ENCODE peak calls at places on chromosomes 12 and 14, in ten cellular contexts. L is erythroblast, B is vagina, V is fibroblast of the aortic adventitia, W is left cardiac atrium, O is SHP77, S is GM19239, D is neuronal stem cell, T is left colon, K is progenitor cell of endocrine pancreas. M is an unnamed sample.

GRCh38 chr12:127297327-127297726 is 969.6 kb upstream of the TMEM132C start:
- DNase-seq in T (no peak), S (no peak), D (no peak), W (no peak), O (no peak), L (no peak), V (no peak), K (no peak), B (peak; percentile 60), M (no peak)

GRCh38 chr14:67056684-67057083 is 132.6 kb upstream of the GARIN2 start:
- DNase-seq in V (no peak), D (no peak), B (no peak), K (no peak), O (no peak), T (no peak), L (no peak), S (no peak), W (no peak), M (no peak)

GRCh38 chr14:50308363-50308762 is 3.7 kb downstream of the L2HGDH start:
- DNase-seq in V (no peak), T (no peak), D (no peak), O (no peak), B (no peak), K (no peak), S (no peak), L (peak; percentile 21), W (no peak), M (no peak)

GRCh38 chr14:22432348-22432976 is 156.6 kb downstream of the DAD1 start:
- DNase-seq in V (peak; percentile 95), K (no peak), D (no peak), W (no peak), O (no peak), T (peak; percentile 48), B (no peak), L (peak; percentile 62), S (no peak), M (no peak)

GRCh38 chr14:50725761-50726160 is 57.7 kb upstream of the SAV1 start:
- DNase-seq in O (no peak), K (no peak), V (no peak), W (no peak), T (no peak), D (no peak), B (no peak), L (no peak), S (no peak), M (no peak)

GRCh38 chr12:51889216-51890134 is 1.6 kb downstream of the ANKRD33 start:
- DNase-seq in D (no peak), O (no peak), V (no peak), S (no peak), L (peak; percentile 10), K (no peak), B (no peak), W (peak; percentile 18), T (no peak), M (no peak)

GRCh38 chr14:77674931-77675330 is 32.9 kb downstream of the ALKBH1 start:
- DNase-seq in D (no peak), S (no peak), L (no peak), T (peak; percentile 79), W (no peak), O (no peak), B (no peak), K (no peak), V (no peak), M (no peak)

GRCh38 chr14:87896393-87897380 is 96.3 kb downstream of the GALC start:
- DNase-seq in T (no peak), D (peak; percentile 59), B (no peak), W (no peak), S (peak; percentile 15), O (peak; percentile 4), L (peak; percentile 65), V (peak; percentile 80), K (no peak), M (no peak)

GRCh38 chr12:64104376-64104775 is 117.7 kb downstream of the KICS2 start:
- DNase-seq in O (peak; percentile 72), K (no peak), T (peak; percentile 46), L (no peak), D (no peak), W (no peak), B (no peak), S (no peak), V (no peak), M (no peak)

GRCh38 chr12:113259499-113259953 is 38.3 kb downstream of the TPCN1 start:
- DNase-seq in S (no peak), V (peak; percentile 83), O (peak; percentile 62), B (peak; percentile 94), T (peak; percentile 76), L (peak; percentile 20), W (peak; percentile 81), D (no peak), K (no peak), M (peak; percentile 63)

GRCh38 chr14:85528882-85529585 is 910 bp upstream of the FLRT2 start:
- DNase-seq in T (no peak), O (no peak), B (no peak), S (no peak), L (peak; percentile 16), K (no peak), W (no peak), V (peak; percentile 84), D (peak; percentile 35), M (peak; percentile 13)

GRCh38 chr12:59151243-59151642 is 230.9 kb upstream of the LRIG3 start:
- DNase-seq in W (no peak), S (no peak), T (no peak), L (no peak), V (peak; percentile 56), B (no peak), K (no peak), O (no peak), D (no peak), M (no peak)

GRCh38 chr12:32107376-32108267 is 975 bp downstream of the BICD1 start:
- DNase-seq in V (peak; percentile 65), D (peak; percentile 26), K (peak; percentile 16), W (no peak), T (no peak), B (no peak), S (no peak), L (peak; percentile 46), O (peak; percentile 7), M (no peak)

GRCh38 chr12:2115101-2115845 is 62.5 kb downstream of the CACNA1C start:
- DNase-seq in O (no peak), B (no peak), D (no peak), K (no peak), W (no peak), L (no peak), V (no peak), S (no peak), T (no peak), M (no peak)

GRCh38 chr12:57089259-57090245 is 638 bp downstream of the NAB2 start:
- DNase-seq in B (no peak), K (no peak), O (peak; percentile 14), W (peak; percentile 90), V (peak; percentile 69), S (no peak), D (no peak), T (peak; percentile 80), L (peak; percentile 59), M (peak; percentile 88)

GRCh38 chr14:64407329-64407728 is 19.2 kb downstream of the MTHFD1 start:
- DNase-seq in B (no peak), L (peak; percentile 27), D (no peak), O (no peak), W (no peak), V (no peak), K (no peak), S (no peak), T (no peak), M (no peak)

GRCh38 chr12:63916561-63917476 is 72.3 kb downstream of the SRGAP1 start:
- DNase-seq in K (no peak), D (no peak), B (no peak), L (no peak), T (no peak), W (no peak), S (no peak), O (no peak), V (peak; percentile 48), M (no peak)

GRCh38 chr12:83106873-83107272 is 420.2 kb downstream of the TMTC2 start:
- DNase-seq in W (no peak), V (no peak), T (no peak), K (no peak), B (no peak), L (no peak), D (no peak), O (no peak), S (no peak), M (no peak)

GRCh38 chr14:23066368-23066767 is 9.0 kb upstream of the CDH24 start:
- DNase-seq in L (no peak), D (no peak), K (no peak), B (no peak), T (no peak), S (no peak), V (no peak), W (no peak), O (no peak), M (no peak)

GRCh38 chr12:104974626-104975290 is 11.4 kb upstream of the NOPCHAP1 start:
- DNase-seq in T (no peak), W (no peak), K (no peak), V (peak; percentile 37), O (no peak), L (no peak), B (no peak), S (peak; percentile 37), D (no peak), M (no peak)

GRCh38 chr12:111692575-111693210 is 6.8 kb downstream of the ACAD10 start:
- DNase-seq in S (no peak), D (no peak), B (no peak), W (no peak), O (no peak), T (no peak), V (no peak), L (peak; percentile 34), K (no peak), M (no peak)

GRCh38 chr12:107436376-107436775 is 249.2 kb upstream of the PWP1 start:
- DNase-seq in K (no peak), S (no peak), W (no peak), O (no peak), B (no peak), L (no peak), D (no peak), V (peak; percentile 82), T (no peak), M (no peak)

GRCh38 chr12:15227004-15227679 is 5.9 kb upstream of the RERG start:
- DNase-seq in V (peak; percentile 64), T (peak; percentile 42), K (no peak), B (no peak), O (peak; percentile 39), S (no peak), D (peak; percentile 35), L (peak; percentile 37), W (peak; percentile 52), M (peak; percentile 52)

GRCh38 chr12:129706716-129707115 is 197.1 kb downstream of the TMEM132D start:
- DNase-seq in L (no peak), W (no peak), V (no peak), O (no peak), T (no peak), S (no peak), D (no peak), B (no peak), K (no peak), M (no peak)

GRCh38 chr12:75103822-75104221 is 105.8 kb downstream of the KCNC2 start:
- DNase-seq in D (no peak), V (no peak), O (no peak), W (no peak), B (no peak), K (no peak), L (no peak), S (no peak), T (no peak), M (no peak)

GRCh38 chr14:58783801-58784511 is 146.2 kb downstream of the DACT1 start:
- DNase-seq in T (no peak), S (no peak), L (no peak), K (no peak), O (no peak), V (peak; percentile 56), W (no peak), B (no peak), D (no peak), M (no peak)